ENCODE peak calls at places on chromosome 14, in six cellular contexts. I is Peyer's patch, D is tibial nerve, V is A549, Y is ovary, T is prostate gland. X is an unnamed sample.

GRCh38 chr14:29243355-29243754 is 476.8 kb downstream of the FOXG1 start:
- DNase-seq in I (no peak), Y (no peak), V (no peak), T (no peak), D (no peak), X (no peak)

GRCh38 chr14:76191297-76191696 is 39.6 kb downstream of the GPATCH2L start:
- DNase-seq in T (no peak), I (no peak), V (no peak), Y (no peak), D (peak; percentile 23), X (no peak)

GRCh38 chr14:44962573-44963528 is 861 bp downstream of the TOGARAM1 start:
- DNase-seq in I (peak; percentile 23), D (peak; percentile 11), T (peak; percentile 29), Y (peak; percentile 77), V (peak; percentile 33), X (peak; percentile 43)

GRCh38 chr14:25006961-25007795 is 42.8 kb downstream of the STXBP6 start:
- DNase-seq in I (no peak), D (no peak), V (peak; percentile 72), T (no peak), Y (no peak), X (no peak)

GRCh38 chr14:57009585-57010515 is 199.6 kb upstream of the OTX2 start:
- DNase-seq in V (no peak), T (no peak), D (no peak), Y (no peak), I (no peak), X (no peak)

GRCh38 chr14:70257526-70257925 is 68.8 kb upstream of the SLC8A3 start:
- DNase-seq in V (peak; percentile 44), D (no peak), Y (no peak), I (no peak), T (no peak), X (no peak)

GRCh38 chr14:34012978-34013713 is 62.3 kb upstream of the EGLN3 start:
- DNase-seq in V (no peak), I (no peak), T (no peak), D (no peak), Y (no peak), X (no peak)

GRCh38 chr14:103534576-103535061 is 5.6 kb downstream of the TRMT61A start:
- DNase-seq in D (no peak), I (no peak), Y (no peak), V (no peak), T (no peak), X (no peak)

GRCh38 chr14:74981833-74982232 is 20.9 kb upstream of the EIF2B2 start:
- DNase-seq in D (no peak), T (no peak), V (no peak), Y (no peak), I (no peak), X (no peak)

GRCh38 chr14:39426605-39427004 is 5.6 kb downstream of the FBXO33 start:
- DNase-seq in D (no peak), T (no peak), V (peak; percentile 51), Y (no peak), I (no peak), X (no peak)

GRCh38 chr14:94051115-94051514 is 25.0 kb downstream of the OTUB2 start:
- DNase-seq in V (peak; percentile 41), I (no peak), Y (peak; percentile 82), T (peak; percentile 29), D (peak; percentile 45), X (no peak)

GRCh38 chr14:95619785-95620417 is 66.3 kb upstream of the TCL1B start:
- DNase-seq in I (no peak), D (no peak), Y (no peak), V (no peak), T (no peak), X (no peak)

GRCh38 chr14:96256420-96256819 is 410 bp downstream of the BDKRB1 start:
- DNase-seq in T (no peak), I (no peak), Y (no peak), D (no peak), V (no peak), X (no peak)

GRCh38 chr14:95111507-95112164 is 45.7 kb downstream of the DICER1 start:
- DNase-seq in D (no peak), V (no peak), I (no peak), Y (no peak), T (no peak), X (no peak)

GRCh38 chr14:57299511-57299910 is 30.7 kb downstream of the AP5M1 start:
- DNase-seq in Y (no peak), I (no peak), V (no peak), T (no peak), D (no peak), X (no peak)

GRCh38 chr14:72699852-72700257 is 194.0 kb downstream of the DPF3 start:
- DNase-seq in D (peak; percentile 24), V (peak; percentile 14), Y (no peak), I (no peak), T (no peak), X (no peak)

GRCh38 chr14:69133206-69134125 is 19.5 kb downstream of the DCAF5 start:
- DNase-seq in T (no peak), V (peak; percentile 19), I (no peak), D (no peak), Y (no peak), X (no peak)

GRCh38 chr14:73775339-73776193 is 61.4 kb upstream of the PNMA1 start:
- DNase-seq in T (no peak), I (no peak), Y (no peak), V (no peak), D (no peak), X (no peak)
- H3K27ac ChIP-seq in T (no peak overlapping the region), I (peak overlapping the region; percentile 22), Y (no peak overlapping the region), V (no peak overlapping the region), D (peak overlapping the region; percentile 47), X (no peak overlapping the region)

GRCh38 chr14:99969673-99970322 is 95.4 kb upstream of the EVL start:
- DNase-seq in V (no peak), Y (no peak), I (no peak), D (no peak), T (no peak), X (no peak)
- H3K27ac ChIP-seq in V (no peak overlapping the region), Y (no peak overlapping the region), I (no peak overlapping the region), D (no peak overlapping the region), T (no peak overlapping the region), X (no peak overlapping the region)

GRCh38 chr14:36198378-36198777 is 21.9 kb upstream of the PTCSC3 start:
- DNase-seq in I (no peak), V (no peak), D (no peak), T (no peak), Y (no peak), X (no peak)
- H3K27ac ChIP-seq in I (no peak overlapping the region), V (no peak overlapping the region), D (no peak overlapping the region), T (no peak overlapping the region), Y (no peak overlapping the region), X (no peak overlapping the region)

GRCh38 chr14:64737391-64738305 is 33.4 kb downstream of the PLEKHG3 start:
- DNase-seq in Y (no peak), T (no peak), I (no peak), V (no peak), D (no peak), X (no peak)

GRCh38 chr14:64738306-64738879 is 34.2 kb downstream of the PLEKHG3 start:
- DNase-seq in V (no peak), Y (no peak), I (no peak), T (no peak), D (no peak), X (no peak)

GRCh38 chr14:64734990-64735389 is 30.8 kb downstream of the PLEKHG3 start:
- DNase-seq in I (no peak), T (no peak), V (no peak), D (peak; percentile 28), Y (no peak), X (no peak)

GRCh38 chr14:64733899-64734298 is 29.7 kb downstream of the PLEKHG3 start:
- DNase-seq in T (no peak), I (no peak), D (no peak), V (no peak), Y (no peak), X (no peak)

GRCh38 chr14:64736271-64737131 is 32.3 kb downstream of the PLEKHG3 start:
- DNase-seq in I (no peak), T (peak; percentile 46), Y (no peak), V (no peak), D (no peak), X (no peak)
- H3K27ac ChIP-seq in I (no peak overlapping the region), T (no peak overlapping the region), Y (no peak overlapping the region), V (peak overlapping the region; percentile 55), D (peak overlapping the region; percentile 1), X (no peak overlapping the region)

GRCh38 chr14:55976619-55977018 is 141.6 kb upstream of the PELI2 start:
- DNase-seq in Y (no peak), I (no peak), T (peak; percentile 8), V (no peak), D (no peak), X (no peak)
- H3K27ac ChIP-seq in Y (no peak overlapping the region), I (no peak overlapping the region), T (no peak overlapping the region), V (no peak overlapping the region), D (peak overlapping the region; percentile 14), X (no peak overlapping the region)

GRCh38 chr14:105419305-105420091 is at the start of gene MTA1:
- DNase-seq in D (no peak), Y (peak; percentile 60), T (no peak), V (no peak), I (peak; percentile 45), X (peak; percentile 31)

GRCh38 chr14:105422695-105423487 is 3.3 kb downstream of the MTA1 start:
- DNase-seq in I (no peak), T (peak; percentile 29), Y (no peak), V (no peak), D (no peak), X (no peak)

GRCh38 chr14:105420141-105420975 is 731 bp downstream of the MTA1 start:
- DNase-seq in I (no peak), D (no peak), V (no peak), Y (no peak), T (no peak), X (no peak)

GRCh38 chr14:105421723-105422615 is 2.3 kb downstream of the MTA1 start:
- DNase-seq in Y (no peak), V (no peak), D (no peak), I (no peak), T (no peak), X (no peak)

GRCh38 chr14:105420976-105421674 is 1.5 kb downstream of the MTA1 start:
- DNase-seq in T (no peak), V (no peak), Y (no peak), I (no peak), D (no peak), X (no peak)
- H3K27ac ChIP-seq in T (peak overlapping the region; percentile 55), V (peak overlapping the region; percentile 100), Y (peak overlapping the region; percentile 33), I (peak overlapping the region; percentile 31), D (peak overlapping the region; percentile 73), X (no peak overlapping the region)

DNA sequence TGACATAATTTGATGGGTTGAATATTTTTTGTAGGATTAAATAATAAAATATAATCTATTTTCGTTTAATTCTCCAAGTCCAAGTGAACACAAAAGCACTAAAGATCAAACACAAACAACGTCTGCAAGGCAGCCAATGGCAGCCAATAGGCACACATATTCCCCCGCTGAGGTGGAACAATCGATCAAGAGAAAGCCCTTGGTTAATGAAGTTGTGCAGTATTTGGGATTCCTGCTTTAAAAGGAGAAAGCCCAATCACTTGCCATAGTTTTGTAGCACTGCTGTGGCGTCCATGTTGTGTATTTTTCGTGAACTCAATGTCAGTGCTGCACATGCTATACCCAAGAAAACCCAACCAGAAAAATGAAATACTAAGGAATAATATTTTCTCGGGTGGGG is 1.5 kb downstream of the DHRS7 start:
- DNase-seq in Y (no peak), V (no peak), I (no peak), T (no peak), D (no peak), X (no peak)
- H3K27ac ChIP-seq in Y (no peak overlapping the region), V (peak overlapping the region; percentile 91), I (no peak overlapping the region), T (peak overlapping the region; percentile 97), D (peak overlapping the region; percentile 94), X (no peak overlapping the region)

GRCh38 chr14:91145396-91146160 is 31.7 kb downstream of the DGLUCY start:
- DNase-seq in V (no peak), Y (no peak), D (no peak), I (no peak), T (no peak), X (no peak)
- H3K27ac ChIP-seq in V (no peak overlapping the region), Y (no peak overlapping the region), D (no peak overlapping the region), I (peak overlapping the region; percentile 20), T (no peak overlapping the region), X (no peak overlapping the region)

X was measured in neuronal stem cell.